ENCODE peak calls at places on chromosome X, in six cellular contexts. P, V, X, F, Z and W are unnamed samples.
A peak's percentile ranks its signal among the peaks of the same experiment; 100 is the strongest.

GRCh38 chrX:73446831-73447230 is at the start of gene CDX4:
- DNase-seq in X (no peak), F (no peak), V (no peak), P (no peak), Z (no peak), W (no peak)

GRCh38 chrX:115177941-115178340 is 11.3 kb upstream of the RBMXL3 start:
- DNase-seq in X (peak; percentile 40), Z (no peak), V (no peak), F (no peak), P (no peak), W (no peak)

GRCh38 chrX:152418025-152418424 is 33.1 kb downstream of the GABRA3 start:
- DNase-seq in F (no peak), P (no peak), X (no peak), V (no peak), Z (no peak), W (no peak)

GRCh38 chrX:38561951-38562719 is 793 bp downstream of the TSPAN7 start:
- DNase-seq in F (peak; percentile 44), V (peak; percentile 45), Z (no peak), X (no peak), P (peak; percentile 8), W (no peak)

GRCh38 chrX:147853701-147854100 is 58.0 kb upstream of the FMR1 start:
- DNase-seq in F (no peak), V (no peak), P (no peak), Z (no peak), X (no peak), W (no peak)

GRCh38 chrX:150683536-150684146 is 9.6 kb upstream of the MTMR1 start:
- DNase-seq in Z (peak; percentile 62), P (peak; percentile 79), X (peak; percentile 51), F (no peak), V (no peak), W (no peak)

GRCh38 chrX:37409278-37409677 is 60.1 kb downstream of the PRRG1 start:
- DNase-seq in V (no peak), Z (no peak), P (peak; percentile 11), F (no peak), X (no peak), W (no peak)

GRCh38 chrX:38805294-38806053 is 4.2 kb downstream of the MID1IP1 start:
- DNase-seq in Z (peak; percentile 81), F (peak; percentile 82), P (peak; percentile 93), X (peak; percentile 71), V (peak; percentile 73), W (peak; percentile 32)

GRCh38 chrX:18353931-18354368 is 538 bp downstream of the SCML2 start:
- DNase-seq in P (peak; percentile 48), Z (peak; percentile 63), V (peak; percentile 50), X (no peak), F (no peak), W (no peak)

GRCh38 chrX:9338986-9339385 is 125.9 kb upstream of the TBL1X start:
- DNase-seq in V (no peak), X (no peak), Z (no peak), P (no peak), F (no peak), W (no peak)

GRCh38 chrX:17939724-17940123 is 78.6 kb upstream of the RAI2 start:
- DNase-seq in Z (no peak), X (no peak), F (no peak), P (no peak), V (no peak), W (no peak)

GRCh38 chrX:1281511-1281910 is 12.9 kb downstream of the CSF2RA start:
- DNase-seq in V (no peak), P (no peak), F (no peak), X (peak; percentile 6), Z (no peak), W (no peak)

GRCh38 chrX:109797311-109797975 is 64.4 kb upstream of the ACSL4 start:
- DNase-seq in Z (no peak), P (no peak), X (no peak), V (no peak), F (no peak), W (no peak)

GRCh38 chrX:46643636-46644035 is 70.1 kb downstream of the CHST7 start:
- DNase-seq in X (no peak), F (no peak), Z (no peak), V (no peak), P (no peak), W (no peak)

GRCh38 chrX:9888953-9889470 is 78.1 kb upstream of the CLDN34 start:
- DNase-seq in F (no peak), X (no peak), P (no peak), V (no peak), Z (no peak), W (no peak)

GRCh38 chrX:119736206-119736764 is 22.1 kb upstream of the SOWAHD start:
- DNase-seq in P (no peak), F (no peak), V (no peak), X (no peak), Z (no peak), W (no peak)

GRCh38 chrX:68832516-68833447 is 4.0 kb downstream of the EFNB1 start:
- DNase-seq in F (no peak), Z (no peak), P (peak; percentile 22), V (no peak), X (no peak), W (no peak)

GRCh38 chrX:19569121-19569805 is 54.0 kb upstream of the MAP3K15 start:
- DNase-seq in V (no peak), X (no peak), Z (no peak), P (no peak), F (no peak), W (no peak)

GRCh38 chrX:46770006-46770816 is 11.3 kb upstream of the SLC9A7 start:
- DNase-seq in F (no peak), V (no peak), Z (no peak), X (peak; percentile 79), P (no peak), W (no peak)